ENCODE peak calls at places on chromosome X, in six cellular contexts. One of them, this sample, is unnamed.

GRCh38 chrX:31435592-31435991 is 363.8 kb upstream of the FTHL17 start:
- DNase-seq in GM12878: no peak
- DNase-seq in GM12891: no peak
- DNase-seq in K562: no peak
- DNase-seq in H1: peak
- DNase-seq in HepG2: no peak
- DNase-seq in this sample: no peak

GRCh38 chrX:101091817-101092216 is 6.2 kb upstream of the CENPI start:
- DNase-seq in GM12878: no peak
- DNase-seq in GM12891: no peak
- DNase-seq in K562: no peak
- DNase-seq in H1: no peak
- DNase-seq in HepG2: no peak
- DNase-seq in this sample: no peak

GRCh38 chrX:103211012-103211715 is 3.7 kb upstream of the BEX4 start:
- DNase-seq in GM12878: no peak
- DNase-seq in GM12891: no peak
- DNase-seq in K562: peak
- DNase-seq in H1: no peak
- DNase-seq in HepG2: peak
- DNase-seq in this sample: no peak

GRCh38 chrX:110135618-110136017 is 132.7 kb downstream of the TMEM164 start:
- DNase-seq in GM12878: no peak
- DNase-seq in GM12891: no peak
- DNase-seq in K562: no peak
- DNase-seq in H1: no peak
- DNase-seq in HepG2: no peak
- DNase-seq in this sample: no peak

GRCh38 chrX:69257504-69258127 is 92.4 kb upstream of the PJA1 start:
- DNase-seq in GM12878: no peak
- DNase-seq in GM12891: no peak
- DNase-seq in K562: no peak
- DNase-seq in H1: no peak
- DNase-seq in HepG2: no peak
- DNase-seq in this sample: no peak

GRCh38 chrX:154486396-154487207 is at the start of gene UBL4A:
- DNase-seq in GM12878: no peak
- DNase-seq in GM12891: peak
- DNase-seq in K562: peak
- DNase-seq in H1: no peak
- DNase-seq in HepG2: no peak
- DNase-seq in this sample: peak

GRCh38 chrX:1163231-1163630 is 49.2 kb downstream of the CRLF2 start:
- DNase-seq in GM12878: no peak
- DNase-seq in GM12891: no peak
- DNase-seq in K562: no peak
- DNase-seq in H1: no peak
- DNase-seq in HepG2: no peak
- DNase-seq in this sample: no peak

GRCh38 chrX:94493405-94493804 is 819.4 kb downstream of the FAM133A start:
- DNase-seq in GM12878: no peak
- DNase-seq in GM12891: no peak
- DNase-seq in K562: no peak
- DNase-seq in H1: no peak
- DNase-seq in HepG2: no peak
- DNase-seq in this sample: no peak

GRCh38 chrX:135411893-135412292 is 9.9 kb upstream of the SMIM10L2A start:
- DNase-seq in GM12878: no peak
- DNase-seq in GM12891: no peak
- DNase-seq in K562: no peak
- DNase-seq in H1: no peak
- DNase-seq in HepG2: no peak
- DNase-seq in this sample: no peak

GRCh38 chrX:34598360-34598759 is 58.7 kb downstream of the TMEM47 start:
- DNase-seq in GM12878: no peak
- DNase-seq in GM12891: no peak
- DNase-seq in K562: no peak
- DNase-seq in H1: no peak
- DNase-seq in HepG2: no peak
- DNase-seq in this sample: no peak

GRCh38 chrX:100994352-100995281 is 25.1 kb downstream of the ARL13A start:
- DNase-seq in GM12878: peak
- DNase-seq in GM12891: peak
- DNase-seq in K562: peak
- DNase-seq in H1: no peak
- DNase-seq in HepG2: peak
- DNase-seq in this sample: no peak

GRCh38 chrX:6149231-6149870 is 79.3 kb downstream of the NLGN4X start:
- DNase-seq in GM12878: no peak
- DNase-seq in GM12891: no peak
- DNase-seq in K562: no peak
- DNase-seq in H1: no peak
- DNase-seq in HepG2: no peak
- DNase-seq in this sample: no peak

GRCh38 chrX:133444952-133445831 is 29.9 kb upstream of the GPC4 start:
- DNase-seq in GM12878: no peak
- DNase-seq in GM12891: no peak
- DNase-seq in K562: no peak
- DNase-seq in H1: no peak
- DNase-seq in HepG2: no peak
- DNase-seq in this sample: no peak

GRCh38 chrX:53831662-53832635 is 145.4 kb upstream of the HUWE1 start:
- DNase-seq in GM12878: peak
- DNase-seq in GM12891: peak
- DNase-seq in K562: peak
- DNase-seq in H1: no peak
- DNase-seq in HepG2: peak
- DNase-seq in this sample: no peak

GRCh38 chrX:11267311-11267910 is 25.8 kb upstream of the AMELX start:
- DNase-seq in GM12878: no peak
- DNase-seq in GM12891: no peak
- DNase-seq in K562: no peak
- DNase-seq in H1: no peak
- DNase-seq in HepG2: peak
- DNase-seq in this sample: no peak

GRCh38 chrX:110384490-110384889 is 25.8 kb downstream of the RTL9 start:
- DNase-seq in GM12878: no peak
- DNase-seq in GM12891: no peak
- DNase-seq in K562: peak
- DNase-seq in H1: no peak
- DNase-seq in HepG2: no peak
- DNase-seq in this sample: no peak

DNA sequence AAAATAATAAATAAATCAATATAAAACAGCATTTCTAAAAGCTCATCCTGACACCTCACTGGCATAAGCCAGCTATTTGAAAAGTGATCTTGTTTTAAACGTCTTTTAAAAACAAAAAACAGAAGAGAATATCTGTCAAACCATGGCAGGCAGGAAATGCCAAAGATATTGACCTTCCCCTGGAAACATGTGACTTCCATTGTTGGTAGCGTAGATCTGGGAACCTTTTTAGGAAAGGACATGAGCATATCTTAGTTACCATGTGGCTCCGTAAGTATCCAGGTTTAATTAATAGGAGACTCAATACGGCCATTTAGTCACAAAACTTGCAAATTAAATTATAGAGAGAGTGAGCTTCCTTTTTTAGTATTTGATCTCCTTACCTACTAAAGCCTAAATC is 83.0 kb upstream of the KLHL4 start:
- DNase-seq in GM12878: no peak
- DNase-seq in GM12891: no peak
- DNase-seq in K562: no peak
- DNase-seq in H1: no peak
- DNase-seq in HepG2: no peak
- DNase-seq in this sample: no peak
- TF ChIP-seq TAF1 in GM12878: no peak
- TF ChIP-seq TAF1 in GM12891: no peak
- TF ChIP-seq TAF1 in K562: no peak
- TF ChIP-seq TAF1 in H1: no peak
- TF ChIP-seq TAF1 in HepG2: no peak
- TF ChIP-seq TAF1 in this sample: no peak

DNA sequence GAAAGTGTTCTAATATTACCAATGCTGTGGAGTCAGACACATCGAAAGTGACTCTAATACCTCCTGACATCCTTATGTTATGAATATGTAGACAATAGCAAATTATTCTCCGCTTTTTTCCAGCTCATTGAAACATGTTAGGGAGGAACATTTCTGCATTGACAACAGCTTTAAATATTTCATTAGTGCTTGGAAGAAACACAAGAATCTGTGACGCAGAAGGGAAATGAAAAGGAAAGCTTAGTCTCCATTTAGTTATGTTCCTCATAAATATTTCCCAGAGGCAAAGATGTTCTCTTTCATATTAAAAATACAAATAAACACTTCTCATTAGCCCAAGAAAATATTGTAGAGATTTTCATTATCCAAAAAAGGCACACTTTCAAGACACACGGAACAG is 55.7 kb upstream of the CD99 start:
- DNase-seq in GM12878: no peak
- DNase-seq in GM12891: no peak
- DNase-seq in K562: no peak
- DNase-seq in H1: no peak
- DNase-seq in HepG2: no peak
- DNase-seq in this sample: no peak
- TF ChIP-seq POLR2A in GM12878: no peak
- TF ChIP-seq POLR2A in GM12891: no peak
- TF ChIP-seq POLR2A in K562: no peak
- TF ChIP-seq POLR2A in H1: no peak
- TF ChIP-seq POLR2A in HepG2: no peak
- TF ChIP-seq POLR2A in this sample: no peak

GRCh38 chrX:40012800-40013682 is 84.7 kb downstream of the BCOR start:
- DNase-seq in GM12878: no peak
- DNase-seq in GM12891: no peak
- DNase-seq in K562: peak
- DNase-seq in H1: no peak
- DNase-seq in HepG2: peak
- DNase-seq in this sample: no peak
- TF ChIP-seq POLR2AphosphoS5 in GM12878: no peak
- TF ChIP-seq POLR2AphosphoS5 in GM12891: no peak
- TF ChIP-seq POLR2AphosphoS5 in K562: peak
- TF ChIP-seq POLR2AphosphoS5 in H1: no peak
- TF ChIP-seq POLR2AphosphoS5 in HepG2: peak
- TF ChIP-seq POLR2AphosphoS5 in this sample: no peak

GRCh38 chrX:43002526-43003203 is 224.7 kb upstream of the PPP1R2C start:
- DNase-seq in GM12878: peak
- DNase-seq in GM12891: no peak
- DNase-seq in K562: no peak
- DNase-seq in H1: no peak
- DNase-seq in HepG2: no peak
- DNase-seq in this sample: no peak

GRCh38 chrX:43005561-43005960 is 227.6 kb upstream of the PPP1R2C start:
- DNase-seq in GM12878: no peak
- DNase-seq in GM12891: no peak
- DNase-seq in K562: no peak
- DNase-seq in H1: no peak
- DNase-seq in HepG2: no peak
- DNase-seq in this sample: no peak

GRCh38 chrX:43003204-43003565 is 225.2 kb upstream of the PPP1R2C start:
- DNase-seq in GM12878: no peak
- DNase-seq in GM12891: no peak
- DNase-seq in K562: no peak
- DNase-seq in H1: no peak
- DNase-seq in HepG2: no peak
- DNase-seq in this sample: no peak

GRCh38 chrX:43000121-43000520 is 222.2 kb upstream of the PPP1R2C start:
- DNase-seq in GM12878: no peak
- DNase-seq in GM12891: no peak
- DNase-seq in K562: no peak
- DNase-seq in H1: no peak
- DNase-seq in HepG2: no peak
- DNase-seq in this sample: no peak

DNA sequence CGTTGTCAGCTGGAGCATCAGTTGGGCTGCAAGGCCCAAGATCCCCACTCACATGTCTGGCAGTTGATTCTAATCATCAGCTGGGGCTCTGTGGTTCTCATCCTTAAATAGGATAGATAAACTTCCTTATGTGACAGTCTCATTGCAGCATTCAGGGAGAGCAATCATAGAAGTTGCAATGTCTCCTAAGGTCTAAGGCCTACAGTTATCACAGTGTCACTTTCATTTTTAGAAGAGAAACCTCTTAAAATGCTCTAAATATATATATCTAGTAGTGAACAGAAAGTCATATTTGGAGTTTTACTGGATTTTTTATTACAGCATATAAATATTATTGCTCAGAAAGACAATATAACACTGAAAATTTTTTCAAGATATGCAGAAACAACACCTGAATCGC is 226.0 kb upstream of the PPP1R2C start:
- DNase-seq in GM12878: no peak
- DNase-seq in GM12891: no peak
- DNase-seq in K562: no peak
- DNase-seq in H1: no peak
- DNase-seq in HepG2: no peak
- DNase-seq in this sample: no peak
- TF ChIP-seq TAF1 in GM12878: no peak
- TF ChIP-seq TAF1 in GM12891: no peak
- TF ChIP-seq TAF1 in K562: no peak
- TF ChIP-seq TAF1 in H1: no peak
- TF ChIP-seq TAF1 in HepG2: no peak
- TF ChIP-seq TAF1 in this sample: no peak

GRCh38 chrX:72079607-72080006 is 52.1 kb downstream of the RTL5 start:
- DNase-seq in GM12878: no peak
- DNase-seq in GM12891: no peak
- DNase-seq in K562: no peak
- DNase-seq in H1: no peak
- DNase-seq in HepG2: no peak
- DNase-seq in this sample: no peak
- TF ChIP-seq POLR2A in GM12878: no peak
- TF ChIP-seq POLR2A in GM12891: no peak
- TF ChIP-seq POLR2A in K562: no peak
- TF ChIP-seq POLR2A in H1: no peak
- TF ChIP-seq POLR2A in HepG2: no peak
- TF ChIP-seq POLR2A in this sample: no peak

DNA sequence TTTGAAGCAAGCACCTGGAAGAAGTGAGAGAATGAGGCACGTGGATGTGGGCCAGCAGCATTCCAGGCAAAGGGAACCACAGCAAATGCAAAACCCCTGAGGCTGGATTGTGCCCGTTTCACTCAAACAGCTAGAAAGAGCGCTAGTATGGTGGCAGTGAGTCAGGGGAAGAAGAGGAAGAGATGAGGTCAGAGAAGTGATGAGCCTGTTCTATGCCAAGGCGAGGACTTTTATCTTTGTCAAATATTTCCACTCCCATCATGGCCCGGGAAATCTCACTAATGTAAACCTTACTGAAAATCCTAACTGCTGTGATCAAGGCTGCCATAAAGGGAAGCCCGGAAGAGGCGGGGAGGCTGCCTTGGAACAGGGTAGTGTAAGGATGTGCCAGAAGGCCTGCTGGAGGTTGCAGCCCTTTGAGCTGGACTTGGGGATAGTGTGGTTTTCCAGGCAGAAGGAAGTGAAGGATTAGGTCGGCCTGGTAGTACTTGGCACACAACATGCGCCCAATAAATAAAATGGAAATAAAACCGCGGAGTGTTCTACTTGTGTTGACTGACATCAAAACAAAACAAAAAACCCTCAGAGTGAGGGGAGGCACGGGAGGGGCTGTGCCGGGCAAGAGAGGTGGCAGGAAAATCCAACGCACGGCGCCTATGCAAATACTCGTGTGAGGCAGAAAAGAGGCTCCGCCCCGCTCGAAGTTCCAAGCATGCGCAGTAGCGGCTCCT is 1.2 kb upstream of the CDK16 start:
- DNase-seq in GM12878: no peak
- DNase-seq in GM12891: no peak
- DNase-seq in K562: no peak
- DNase-seq in H1: no peak
- DNase-seq in HepG2: peak
- DNase-seq in this sample: no peak
- TF ChIP-seq POLR2AphosphoS5 in GM12878: no peak
- TF ChIP-seq POLR2AphosphoS5 in GM12891: no peak
- TF ChIP-seq POLR2AphosphoS5 in K562: no peak
- TF ChIP-seq POLR2AphosphoS5 in H1: no peak
- TF ChIP-seq POLR2AphosphoS5 in HepG2: no peak
- TF ChIP-seq POLR2AphosphoS5 in this sample: no peak